ENCODE peak calls at places on chromosome 4, in eight cellular contexts. One of them, this sample, is unnamed.

GRCh38 chr4:142845293-142846070 is 619 bp downstream of the INPP4B start:
- DNase-seq in Right ventricle myocardium superior: peak; percentile 42
- DNase-seq in GM12878: no peak
- DNase-seq in kidney: peak; percentile 81
- DNase-seq in fibroblast of lung: no peak
- DNase-seq in posterior vena cava: peak; percentile 83
- DNase-seq in GM12891: no peak
- DNase-seq in activated naive CD4-positive, alpha-beta T cell treated with anti-CD3 and anti-CD28 coated beads for 36 hours: peak; percentile 23
- DNase-seq in this sample: peak; percentile 13

GRCh38 chr4:158056689-158057245 is 116.1 kb downstream of the GASK1B start:
- DNase-seq in Right ventricle myocardium superior: no peak
- DNase-seq in GM12878: no peak
- DNase-seq in kidney: no peak
- DNase-seq in fibroblast of lung: no peak
- DNase-seq in posterior vena cava: no peak
- DNase-seq in GM12891: no peak
- DNase-seq in activated naive CD4-positive, alpha-beta T cell treated with anti-CD3 and anti-CD28 coated beads for 36 hours: no peak
- DNase-seq in this sample: no peak

GRCh38 chr4:166021617-166022016 is 148.6 kb downstream of the TLL1 start:
- DNase-seq in Right ventricle myocardium superior: no peak
- DNase-seq in GM12878: no peak
- DNase-seq in kidney: no peak
- DNase-seq in fibroblast of lung: no peak
- DNase-seq in posterior vena cava: no peak
- DNase-seq in GM12891: no peak
- DNase-seq in activated naive CD4-positive, alpha-beta T cell treated with anti-CD3 and anti-CD28 coated beads for 36 hours: no peak
- DNase-seq in this sample: no peak

GRCh38 chr4:84808332-84808731 is 158.2 kb downstream of the WDFY3 start:
- DNase-seq in Right ventricle myocardium superior: no peak
- DNase-seq in GM12878: no peak
- DNase-seq in kidney: no peak
- DNase-seq in fibroblast of lung: no peak
- DNase-seq in posterior vena cava: no peak
- DNase-seq in GM12891: no peak
- DNase-seq in activated naive CD4-positive, alpha-beta T cell treated with anti-CD3 and anti-CD28 coated beads for 36 hours: no peak
- DNase-seq in this sample: no peak

GRCh38 chr4:142353149-142353738 is 492.9 kb downstream of the INPP4B start:
- DNase-seq in Right ventricle myocardium superior: no peak
- DNase-seq in GM12878: no peak
- DNase-seq in kidney: no peak
- DNase-seq in fibroblast of lung: peak; percentile 88
- DNase-seq in posterior vena cava: no peak
- DNase-seq in GM12891: no peak
- DNase-seq in activated naive CD4-positive, alpha-beta T cell treated with anti-CD3 and anti-CD28 coated beads for 36 hours: no peak
- DNase-seq in this sample: no peak

GRCh38 chr4:153131478-153132069 is 72.7 kb upstream of the TRIM2 start:
- DNase-seq in Right ventricle myocardium superior: no peak
- DNase-seq in GM12878: no peak
- DNase-seq in kidney: no peak
- DNase-seq in fibroblast of lung: peak; percentile 36
- DNase-seq in posterior vena cava: no peak
- DNase-seq in GM12891: no peak
- DNase-seq in activated naive CD4-positive, alpha-beta T cell treated with anti-CD3 and anti-CD28 coated beads for 36 hours: no peak
- DNase-seq in this sample: no peak

GRCh38 chr4:77917601-77918000 is 55.0 kb downstream of the MRPL1 start:
- DNase-seq in Right ventricle myocardium superior: no peak
- DNase-seq in GM12878: no peak
- DNase-seq in kidney: no peak
- DNase-seq in fibroblast of lung: no peak
- DNase-seq in posterior vena cava: no peak
- DNase-seq in GM12891: no peak
- DNase-seq in activated naive CD4-positive, alpha-beta T cell treated with anti-CD3 and anti-CD28 coated beads for 36 hours: no peak
- DNase-seq in this sample: peak; percentile 12

GRCh38 chr4:95377511-95377910 is 171.3 kb downstream of the UNC5C start:
- DNase-seq in Right ventricle myocardium superior: no peak
- DNase-seq in GM12878: no peak
- DNase-seq in kidney: no peak
- DNase-seq in fibroblast of lung: no peak
- DNase-seq in posterior vena cava: no peak
- DNase-seq in GM12891: no peak
- DNase-seq in activated naive CD4-positive, alpha-beta T cell treated with anti-CD3 and anti-CD28 coated beads for 36 hours: no peak
- DNase-seq in this sample: no peak